ENCODE peak calls at places on chromosomes 7 and 10, in five cellular contexts. H, B, M, K and O are unnamed samples.

GRCh38 chr10:47175181-47176080 is 124.6 kb upstream of the GDF10 start:
- DNase-seq in B (no peak), K (no peak), H (no peak), M (no peak), O (no peak)

GRCh38 chr10:28276384-28276783 is 26.5 kb downstream of the MPP7 start:
- DNase-seq in B (no peak), K (no peak), M (no peak), H (no peak), O (no peak)

GRCh38 chr7:6530626-6531491 is 20.4 kb downstream of the GRID2IP start:
- DNase-seq in B (no peak), H (peak; percentile 63), K (no peak), M (no peak), O (no peak)

GRCh38 chr7:139655305-139655704 is 122.5 kb downstream of the HIPK2 start:
- DNase-seq in K (no peak), H (no peak), B (no peak), M (no peak), O (no peak)

GRCh38 chr10:33137356-33138007 is 179.5 kb upstream of the ITGB1 start:
- DNase-seq in H (no peak), K (no peak), M (no peak), B (no peak), O (no peak)

GRCh38 chr7:138992052-138992531 is 10.9 kb upstream of the KIAA1549 start:
- DNase-seq in H (no peak), K (no peak), B (peak; percentile 87), M (no peak), O (no peak)

GRCh38 chr10:49353026-49353894 is 42.6 kb downstream of the DRGX start:
- DNase-seq in B (no peak), M (no peak), H (no peak), K (peak; percentile 55), O (no peak)

GRCh38 chr7:123601530-123601929 is at the start of gene ASB15:
- DNase-seq in H (no peak), B (no peak), M (no peak), K (no peak), O (no peak)

GRCh38 chr7:92039900-92040299 is 94.4 kb downstream of the CYP51A1 start:
- DNase-seq in M (no peak), B (no peak), H (no peak), K (no peak), O (no peak)

GRCh38 chr10:113003032-113003431 is 53.0 kb downstream of the TCF7L2 start:
- DNase-seq in M (no peak), K (no peak), B (no peak), H (no peak), O (peak; percentile 72)

GRCh38 chr7:102836206-102836938 is 76.4 kb upstream of the LRRC17 start:
- DNase-seq in B (peak; percentile 98), M (no peak), H (no peak), K (no peak), O (no peak)

GRCh38 chr7:50857804-50858203 is 75.1 kb upstream of the GRB10 start:
- DNase-seq in H (no peak), K (peak; percentile 43), M (no peak), B (no peak), O (no peak)

GRCh38 chr7:20698469-20698868 is 83.0 kb downstream of the ABCB5 start:
- DNase-seq in H (no peak), M (no peak), K (no peak), B (no peak), O (no peak)

GRCh38 chr10:48885376-48885775 is 54.3 kb downstream of the LRRC18 start:
- DNase-seq in B (no peak), M (peak; percentile 45), H (no peak), K (peak; percentile 46), O (no peak)

GRCh38 chr7:99958564-99959227 is 17.1 kb downstream of the AZGP1 start:
- DNase-seq in K (no peak), H (no peak), B (no peak), M (no peak), O (no peak)

GRCh38 chr10:7243873-7244272 is 167.0 kb downstream of the SFMBT2 start:
- DNase-seq in M (no peak), B (no peak), K (no peak), H (no peak), O (no peak)

GRCh38 chr7:1571261-1571650 is 1.4 kb upstream of the PSMG3 start:
- DNase-seq in H (no peak), K (no peak), B (peak; percentile 47), M (no peak), O (peak; percentile 29)

GRCh38 chr7:117158941-117159705 is 163.7 kb downstream of the WNT2 start:
- DNase-seq in H (no peak), K (no peak), M (no peak), B (peak; percentile 74), O (no peak)

GRCh38 chr10:77901743-77902142 is 24.8 kb downstream of the DLG5 start:
- DNase-seq in B (no peak), M (no peak), K (no peak), H (no peak), O (no peak)

GRCh38 chr7:8260871-8261707 is 878 bp downstream of the ICA1 start:
- DNase-seq in H (no peak), K (peak; percentile 65), B (no peak), M (peak; percentile 32), O (peak; percentile 44)

GRCh38 chr7:76047305-76047810 is 442 bp downstream of the STYXL1 start:
- DNase-seq in K (no peak), H (no peak), M (no peak), B (no peak), O (no peak)

GRCh38 chr10:77223532-77224460 is 413.8 kb downstream of the KCNMA1 start:
- DNase-seq in H (no peak), B (no peak), M (no peak), K (no peak), O (no peak)

GRCh38 chr10:62323751-62324150 is 50.4 kb upstream of the ZNF365 start:
- DNase-seq in K (no peak), M (no peak), H (no peak), B (peak; percentile 49), O (no peak)

GRCh38 chr7:110766874-110767273 is 324.1 kb upstream of the LRRN3 start:
- DNase-seq in B (no peak), M (no peak), H (no peak), K (no peak), O (peak; percentile 55)

GRCh38 chr7:24936121-24936824 is 43.7 kb downstream of the OSBPL3 start:
- DNase-seq in M (no peak), H (no peak), B (peak; percentile 75), K (no peak), O (peak; percentile 55)

GRCh38 chr7:44980393-44981034 is 1.7 kb upstream of the MYO1G start:
- DNase-seq in H (no peak), B (peak; percentile 77), M (no peak), K (no peak), O (no peak)

GRCh38 chr7:135189221-135189662 is 18.7 kb upstream of the CYREN start:
- DNase-seq in M (no peak), H (no peak), K (no peak), B (no peak), O (no peak)

GRCh38 chr7:121153995-121154394 is 165.5 kb downstream of the CPED1 start:
- DNase-seq in K (no peak), H (no peak), B (no peak), M (no peak), O (no peak)

GRCh38 chr7:66050990-66051424 is 24.6 kb upstream of the ASL start:
- DNase-seq in M (no peak), B (peak; percentile 89), H (no peak), K (no peak), O (no peak)

GRCh38 chr10:128759174-128759573 is 633.0 kb upstream of the MKI67 start:
- DNase-seq in H (no peak), B (no peak), M (no peak), K (no peak), O (no peak)

GRCh38 chr7:111264111-111264868 is 173.4 kb downstream of the LRRN3 start:
- DNase-seq in H (no peak), M (no peak), K (no peak), B (no peak), O (no peak)

GRCh38 chr7:108030536-108030935 is 27.6 kb upstream of the LAMB1 start:
- DNase-seq in K (no peak), H (no peak), B (no peak), M (no peak), O (peak; percentile 29)

GRCh38 chr7:40604601-40605438 is 470.0 kb downstream of the SUGCT start:
- DNase-seq in H (no peak), K (no peak), M (peak; percentile 57), B (peak; percentile 39), O (no peak)